ENCODE peak calls at places on chromosomes 7 and 10, in ten cellular contexts. Z is fibroblast of lung, Q is cardiac muscle cell, O is HCT116, E is right lobe of liver, V is adipocyte, U is mesenchymal stem cell, D is osteoblast, N is IMR-90, Y is ovary. S is an unnamed sample.
A peak's percentile ranks its signal among the peaks of the same experiment; 100 is the strongest.

GRCh38 chr10:77163670-77164348 is 473.8 kb downstream of the KCNMA1 start:
- DNase-seq in Z (peak; percentile 99), Q (peak; percentile 30), O (peak; percentile 43), E (no peak), V (peak; percentile 96), U (peak; percentile 98), D (peak; percentile 63), N (peak; percentile 99), Y (peak; percentile 28), S (no peak)

GRCh38 chr10:24518981-24519597 is 204.6 kb downstream of the ARHGAP21 start:
- DNase-seq in Z (peak; percentile 51), Q (peak; percentile 84), O (peak; percentile 23), E (no peak), V (peak; percentile 91), U (peak; percentile 54), D (peak; percentile 94), N (peak; percentile 60), Y (peak; percentile 56), S (no peak)

GRCh38 chr7:42432644-42433043 is 195.6 kb upstream of the GLI3 start:
- DNase-seq in Z (no peak), Q (no peak), O (no peak), E (no peak), V (no peak), U (no peak), D (no peak), N (no peak), Y (no peak), S (no peak)

GRCh38 chr7:2612445-2613112 is 19.2 kb upstream of the TTYH3 start:
- DNase-seq in Z (no peak), Q (no peak), O (peak; percentile 39), E (peak; percentile 51), V (no peak), U (no peak), D (peak; percentile 81), N (no peak), Y (no peak), S (no peak)

GRCh38 chr7:124460053-124460445 is 305.5 kb downstream of the GPR37 start:
- DNase-seq in Z (no peak), Q (no peak), O (no peak), E (no peak), V (no peak), U (peak; percentile 76), D (no peak), N (peak; percentile 6), Y (no peak), S (no peak)

GRCh38 chr10:50415292-50415691 is 164.0 kb upstream of the ASAH2 start:
- DNase-seq in Z (no peak), Q (peak; percentile 51), O (no peak), E (no peak), V (no peak), U (no peak), D (peak; percentile 62), N (no peak), Y (no peak), S (no peak)

GRCh38 chr10:6595499-6595898 is 15.4 kb upstream of the PRKCQ start:
- DNase-seq in Z (no peak), Q (no peak), O (no peak), E (no peak), V (no peak), U (no peak), D (no peak), N (no peak), Y (no peak), S (no peak)

GRCh38 chr10:16828114-16828568 is 10.9 kb upstream of the RSU1 start:
- DNase-seq in Z (peak; percentile 74), Q (peak; percentile 88), O (peak; percentile 83), E (no peak), V (peak; percentile 95), U (peak; percentile 79), D (no peak), N (peak; percentile 83), Y (peak; percentile 62), S (peak; percentile 63)

GRCh38 chr7:10889266-10889898 is 84.3 kb upstream of the PHF14 start:
- DNase-seq in Z (peak; percentile 56), Q (peak; percentile 58), O (peak; percentile 48), E (no peak), V (peak; percentile 62), U (peak; percentile 55), D (peak; percentile 32), N (peak; percentile 51), Y (no peak), S (peak; percentile 35)

GRCh38 chr10:12390733-12391132 is 41.4 kb downstream of the CAMK1D start:
- DNase-seq in Z (peak; percentile 90), Q (no peak), O (no peak), E (no peak), V (no peak), U (no peak), D (no peak), N (peak; percentile 54), Y (peak; percentile 62), S (no peak)

GRCh38 chr10:118108194-118109026 is 61.7 kb upstream of the RAB11FIP2 start:
- DNase-seq in Z (peak; percentile 40), Q (no peak), O (no peak), E (no peak), V (peak; percentile 19), U (no peak), D (no peak), N (no peak), Y (no peak), S (no peak)

GRCh38 chr10:104937528-104937927 is 296.4 kb downstream of the SORCS3 start:
- DNase-seq in Z (peak; percentile 98), Q (no peak), O (peak; percentile 93), E (no peak), V (no peak), U (no peak), D (no peak), N (peak; percentile 7), Y (no peak), S (no peak)

DNA sequence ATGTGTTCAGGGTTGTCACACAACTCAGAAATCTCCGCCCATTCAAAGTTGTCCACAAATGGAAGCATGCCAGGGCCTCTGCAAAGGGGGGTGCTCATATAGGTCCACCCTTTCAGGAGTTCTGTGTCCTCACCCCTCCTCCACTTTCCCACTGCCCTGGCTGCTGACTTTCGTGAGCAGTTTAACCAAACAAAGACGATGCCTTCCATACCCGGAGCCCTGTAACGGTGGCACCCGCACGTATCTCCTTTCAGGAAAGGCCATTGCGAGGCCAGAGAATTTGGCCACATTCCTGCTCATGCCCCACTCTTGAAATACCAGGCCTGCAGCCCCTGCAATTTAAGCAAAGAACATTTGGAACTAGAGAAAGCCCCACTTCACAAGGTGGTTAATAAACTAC is 1.4 kb downstream of the CPXM2 start:
- DNase-seq in Z (no peak), Q (no peak), O (no peak), E (no peak), V (peak; percentile 67), U (no peak), D (no peak), N (no peak), Y (no peak), S (no peak)
- H3K4me3 ChIP-seq in Z (no peak overlapping the region), Q (no peak overlapping the region), O (no peak overlapping the region), E (no peak overlapping the region), V (peak overlapping the region; percentile 50), U (no peak overlapping the region), D (no peak overlapping the region), N (no peak overlapping the region), Y (peak overlapping the region; percentile 45), S (no peak overlapping the region)

GRCh38 chr10:75405201-75406143 is 3.9 kb upstream of the ZNF503 start:
- DNase-seq in Z (peak; percentile 63), Q (peak; percentile 72), O (no peak), E (no peak), V (no peak), U (no peak), D (no peak), N (no peak), Y (peak; percentile 64), S (no peak)
- H3K4me3 ChIP-seq in Z (peak overlapping the region; percentile 24), Q (peak overlapping the region; percentile 97), O (peak overlapping the region; percentile 93), E (peak overlapping the region; percentile 95), V (peak overlapping the region; percentile 95), U (no peak overlapping the region), D (no peak overlapping the region), N (no peak overlapping the region), Y (peak overlapping the region; percentile 93), S (no peak overlapping the region)

DNA sequence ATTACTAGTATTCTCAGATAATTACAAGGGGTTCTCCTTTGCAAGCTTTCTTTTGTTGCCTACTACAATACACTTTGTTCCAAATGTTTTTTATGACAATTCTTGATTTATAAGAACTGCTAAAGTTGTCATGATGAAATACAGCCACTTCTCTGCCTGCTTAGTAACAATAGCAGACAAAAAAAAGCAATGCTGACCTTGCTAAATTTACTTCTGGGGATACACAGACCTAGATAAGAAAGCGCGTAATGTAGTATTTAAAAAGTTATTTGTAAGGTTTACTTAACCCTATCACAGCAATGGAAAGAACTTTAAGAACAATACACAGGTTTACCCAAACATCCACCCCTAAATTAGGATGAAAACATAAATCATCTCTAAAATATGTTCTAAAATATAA is 311.1 kb downstream of the DOCK4 start:
- DNase-seq in Z (no peak), Q (no peak), O (no peak), E (no peak), V (no peak), U (no peak), D (no peak), N (no peak), Y (no peak), S (no peak)
- H3K4me3 ChIP-seq in Z (no peak overlapping the region), Q (no peak overlapping the region), O (no peak overlapping the region), E (no peak overlapping the region), V (no peak overlapping the region), U (no peak overlapping the region), D (no peak overlapping the region), N (no peak overlapping the region), Y (no peak overlapping the region), S (no peak overlapping the region)

GRCh38 chr7:155945670-155946325 is 133.5 kb upstream of the SHH start:
- DNase-seq in Z (no peak), Q (no peak), O (no peak), E (no peak), V (no peak), U (no peak), D (no peak), N (no peak), Y (no peak), S (no peak)
- H3K4me3 ChIP-seq in Z (no peak overlapping the region), Q (no peak overlapping the region), O (no peak overlapping the region), E (no peak overlapping the region), V (no peak overlapping the region), U (no peak overlapping the region), D (no peak overlapping the region), N (no peak overlapping the region), Y (no peak overlapping the region), S (no peak overlapping the region)

DNA sequence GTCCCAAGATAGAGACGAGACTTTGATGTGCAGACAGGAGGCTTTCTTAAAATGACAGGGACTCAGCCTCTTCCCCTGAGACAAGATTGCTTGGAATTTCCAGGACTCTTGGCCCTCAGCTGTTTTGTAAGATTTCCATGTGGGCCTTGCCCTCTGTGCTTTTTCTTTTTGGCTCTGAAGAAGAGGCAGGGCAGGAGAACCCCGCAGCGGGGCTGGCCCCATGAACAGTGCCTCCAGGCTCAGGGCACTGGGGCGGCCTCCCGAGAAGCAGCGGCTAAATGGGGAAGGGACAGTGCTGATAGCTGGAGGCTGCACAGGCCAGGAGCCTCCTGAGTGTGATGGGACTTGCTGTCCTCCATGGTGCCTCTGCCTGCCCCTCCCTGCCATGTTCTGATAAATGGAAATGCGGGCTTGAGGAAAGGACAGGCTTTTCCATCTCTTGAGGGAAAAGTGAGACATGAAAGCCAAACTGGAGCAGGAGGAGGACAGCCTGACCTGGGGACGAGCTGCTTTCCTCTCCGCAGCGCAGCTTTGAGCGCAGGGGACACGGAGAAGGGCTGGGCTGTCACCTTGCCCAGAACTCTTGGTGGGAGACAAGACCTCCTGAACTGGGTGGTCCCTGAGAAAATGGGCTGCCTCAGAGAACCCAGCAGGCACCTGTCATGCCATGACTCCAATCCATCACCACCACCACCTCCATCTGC is 12.1 kb downstream of the SAP25 start:
- DNase-seq in Z (no peak), Q (no peak), O (no peak), E (no peak), V (no peak), U (no peak), D (peak; percentile 14), N (no peak), Y (no peak), S (no peak)
- H3K4me3 ChIP-seq in Z (no peak overlapping the region), Q (no peak overlapping the region), O (no peak overlapping the region), E (no peak overlapping the region), V (no peak overlapping the region), U (no peak overlapping the region), D (no peak overlapping the region), N (no peak overlapping the region), Y (no peak overlapping the region), S (no peak overlapping the region)